ENCODE peak calls at places on chromosomes 5 and 9, in six cellular contexts. U is suprapubic skin, W is colonic mucosa, L is left ventricle myocardium inferior, F is RWPE2, O is coronary artery. K is an unnamed sample.

GRCh38 chr5:115098041-115098702 is 71.5 kb downstream of the TRIM36 start:
- DNase-seq in U (no peak), W (peak), L (no peak), F (no peak), O (no peak), K (peak)

GRCh38 chr5:134374234-134374633 is 2.9 kb downstream of the UBE2B start:
- DNase-seq in U (no peak), W (no peak), L (no peak), F (no peak), O (no peak), K (no peak)

GRCh38 chr5:88325868-88326267 is 57.2 kb upstream of the TMEM161B start:
- DNase-seq in U (no peak), W (no peak), L (no peak), F (no peak), O (no peak), K (no peak)

GRCh38 chr9:37983381-37984067 is 79.6 kb upstream of the SLC25A51 start:
- DNase-seq in U (no peak), W (no peak), L (no peak), F (peak), O (no peak), K (no peak)

GRCh38 chr9:32579706-32580331 is 6.9 kb upstream of the NDUFB6 start:
- DNase-seq in U (peak), W (peak), L (peak), F (no peak), O (no peak), K (no peak)

GRCh38 chr5:149313151-149313841 is 32.0 kb upstream of the GRPEL2 start:
- DNase-seq in U (no peak), W (no peak), L (no peak), F (no peak), O (no peak), K (no peak)

GRCh38 chr5:1105350-1106265 is 6.3 kb downstream of the SLC12A7 start:
- DNase-seq in U (no peak), W (peak), L (no peak), F (no peak), O (no peak), K (no peak)

GRCh38 chr5:99320461-99320860 is 391.7 kb upstream of the CHD1 start:
- DNase-seq in U (no peak), W (no peak), L (no peak), F (no peak), O (no peak), K (no peak)

GRCh38 chr5:23332650-23333251 is 174.7 kb upstream of the PRDM9 start:
- DNase-seq in U (no peak), W (no peak), L (no peak), F (no peak), O (no peak), K (no peak)

GRCh38 chr5:58197875-58198274 is 262.0 kb downstream of the PLK2 start:
- DNase-seq in U (no peak), W (no peak), L (no peak), F (no peak), O (no peak), K (no peak)

GRCh38 chr5:37867634-37868033 is 27.8 kb upstream of the GDNF start:
- DNase-seq in U (no peak), W (no peak), L (no peak), F (no peak), O (no peak), K (peak)

GRCh38 chr9:20078246-20078645 is 289.4 kb upstream of the SLC24A2 start:
- DNase-seq in U (no peak), W (no peak), L (no peak), F (no peak), O (no peak), K (no peak)

GRCh38 chr5:158922816-158923215 is 176.9 kb downstream of the EBF1 start:
- DNase-seq in U (no peak), W (no peak), L (no peak), F (no peak), O (no peak), K (no peak)

GRCh38 chr5:151063590-151063989 is 17.2 kb downstream of the TNIP1 start:
- DNase-seq in U (no peak), W (no peak), L (no peak), F (no peak), O (no peak), K (no peak)

DNA sequence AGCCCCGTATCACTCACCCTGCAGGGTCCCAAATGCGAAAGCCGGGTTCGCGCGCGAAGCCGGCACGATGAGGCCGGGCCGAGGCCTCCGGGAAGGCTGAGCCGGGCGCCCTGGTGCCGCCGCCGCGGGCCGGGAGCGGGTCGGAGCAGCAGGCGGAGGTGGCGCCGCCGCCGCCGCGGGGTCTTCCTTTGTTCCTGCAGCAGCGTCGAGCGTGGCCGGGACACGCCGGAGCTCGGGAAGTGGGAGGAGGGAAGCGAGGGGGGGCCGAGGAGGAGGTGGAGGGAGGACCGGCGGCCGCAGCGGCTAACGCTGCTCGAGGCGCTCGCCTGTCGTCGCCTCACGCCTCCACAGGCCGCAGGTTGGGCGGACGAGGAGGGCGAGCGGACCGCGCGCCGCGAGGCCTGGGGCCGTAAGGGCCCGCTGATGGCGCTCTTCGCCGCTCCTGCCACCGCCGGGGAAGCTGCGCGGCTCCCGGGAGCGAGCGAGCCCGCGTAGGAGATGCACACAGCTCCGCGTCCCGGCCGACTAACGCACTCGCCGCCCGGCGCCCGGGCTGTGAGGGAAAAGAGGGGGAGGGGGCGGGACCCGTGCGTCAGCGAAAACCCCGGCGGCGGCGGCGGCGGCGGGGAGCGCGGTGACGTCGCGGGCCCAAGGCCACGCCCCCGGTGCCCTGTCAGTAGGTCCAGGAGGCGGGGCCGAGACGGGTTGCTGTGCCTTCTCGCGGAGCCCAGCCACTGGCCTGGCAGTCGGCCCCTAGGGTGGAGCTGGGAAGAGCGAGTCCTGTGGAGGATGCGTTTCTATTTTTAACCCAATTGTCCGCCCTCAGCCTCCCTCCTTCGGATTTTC is at the start of gene ZFAND5:
- DNase-seq in U (peak), W (peak), L (peak), F (peak), O (peak), K (peak)
- TF ChIP-seq CTCF in U (no peak), W (no peak), L (no peak), F (no peak), O (no peak), K (no peak)

GRCh38 chr9:123268240-123268949 is at the start of gene STRBP:
- DNase-seq in U (peak), W (peak), L (peak), F (peak), O (peak), K (no peak)

GRCh38 chr9:123268950-123269302 is 540 bp upstream of the STRBP start:
- DNase-seq in U (no peak), W (no peak), L (no peak), F (no peak), O (no peak), K (no peak)

GRCh38 chr9:123267481-123268239 is 726 bp downstream of the STRBP start:
- DNase-seq in U (peak), W (peak), L (no peak), F (no peak), O (peak), K (no peak)

GRCh38 chr9:123266655-123267421 is 1.5 kb downstream of the STRBP start:
- DNase-seq in U (no peak), W (no peak), L (no peak), F (no peak), O (no peak), K (no peak)

DNA sequence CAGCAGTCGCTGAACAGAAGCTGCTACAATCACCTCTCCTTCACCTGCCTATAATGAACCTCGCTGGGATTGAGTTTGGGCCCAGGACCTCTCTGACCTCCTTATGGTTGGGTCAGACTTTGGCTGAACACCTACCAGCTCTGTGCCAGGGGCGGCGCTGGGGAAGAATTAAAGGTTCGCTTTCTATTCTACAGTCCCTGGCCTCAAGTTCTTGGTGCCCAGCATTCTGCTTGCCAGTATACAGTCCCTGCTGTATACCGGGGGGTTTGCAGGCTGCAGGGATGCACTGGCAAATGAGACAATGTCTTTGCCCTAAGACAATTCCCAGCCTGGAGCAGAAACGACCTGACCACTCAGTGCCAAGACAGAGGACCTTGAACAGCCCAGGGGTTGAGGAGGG is 930 bp upstream of the STRBP start:
- DNase-seq in U (no peak), W (no peak), L (no peak), F (no peak), O (no peak), K (no peak)
- H3K4me3 ChIP-seq in U (peak), W (peak), L (peak), F (peak), O (peak), K (peak)

DNA sequence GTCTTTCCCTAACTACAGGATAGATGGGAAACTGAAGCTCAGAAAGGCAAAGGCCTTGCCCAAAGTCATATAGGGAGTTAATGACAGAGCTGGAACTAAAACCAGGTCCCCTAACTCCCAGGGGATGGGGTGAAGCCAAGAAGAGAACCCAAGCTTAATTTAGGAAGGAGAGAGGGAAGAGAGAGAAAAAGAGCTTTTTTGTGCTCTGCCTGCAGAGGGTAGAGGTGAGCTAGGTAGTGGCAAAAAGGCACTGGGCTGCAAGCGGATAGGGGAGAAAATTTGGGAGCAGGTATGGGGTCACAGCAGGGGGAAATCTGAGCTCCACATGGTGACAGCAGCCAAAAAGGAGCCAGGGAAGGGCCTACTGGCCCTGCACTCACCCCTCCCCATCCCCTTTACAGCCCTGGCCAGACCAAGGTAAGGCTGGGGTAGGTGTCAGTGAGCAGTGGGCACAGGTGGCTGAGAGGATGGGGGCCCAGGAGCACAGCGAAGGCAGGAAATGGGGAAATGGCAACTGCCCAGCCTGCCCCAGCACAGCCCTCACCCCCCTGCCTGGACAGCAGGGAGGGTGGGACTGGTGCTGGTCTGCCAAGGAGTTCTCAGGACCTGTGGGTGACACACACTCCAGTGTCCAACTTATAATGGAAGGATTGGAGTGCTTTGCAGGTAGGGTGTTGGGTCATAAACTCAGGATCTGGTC is 3.3 kb downstream of the ENHO start:
- DNase-seq in U (no peak), W (no peak), L (no peak), F (peak), O (no peak), K (no peak)
- TF ChIP-seq CTCF in U (no peak), W (no peak), L (no peak), F (no peak), O (no peak), K (no peak)

GRCh38 chr9:68703672-68704071 is 1.4 kb upstream of the PIP5K1B start:
- DNase-seq in U (no peak), W (no peak), L (no peak), F (no peak), O (no peak), K (no peak)
- H3K4me3 ChIP-seq in U (no peak), W (no peak), L (no peak), F (no peak), O (no peak), K (no peak)

GRCh38 chr5:72849546-72849945 is 33.1 kb downstream of the TNPO1 start:
- DNase-seq in U (no peak), W (no peak), L (no peak), F (no peak), O (no peak), K (no peak)

GRCh38 chr5:72847439-72847838 is 31.0 kb downstream of the TNPO1 start:
- DNase-seq in U (no peak), W (no peak), L (no peak), F (no peak), O (no peak), K (no peak)

GRCh38 chr5:72848474-72849428 is 32.3 kb downstream of the TNPO1 start:
- DNase-seq in U (peak), W (peak), L (peak), F (no peak), O (no peak), K (no peak)

GRCh38 chr5:72846483-72846882 is 30.0 kb downstream of the TNPO1 start:
- DNase-seq in U (no peak), W (no peak), L (no peak), F (no peak), O (no peak), K (no peak)

GRCh38 chr5:72847989-72848473 is 31.6 kb downstream of the TNPO1 start:
- DNase-seq in U (peak), W (peak), L (peak), F (peak), O (peak), K (peak)
- TF ChIP-seq CTCF in U (peak), W (no peak), L (no peak), F (no peak), O (no peak), K (no peak)

DNA sequence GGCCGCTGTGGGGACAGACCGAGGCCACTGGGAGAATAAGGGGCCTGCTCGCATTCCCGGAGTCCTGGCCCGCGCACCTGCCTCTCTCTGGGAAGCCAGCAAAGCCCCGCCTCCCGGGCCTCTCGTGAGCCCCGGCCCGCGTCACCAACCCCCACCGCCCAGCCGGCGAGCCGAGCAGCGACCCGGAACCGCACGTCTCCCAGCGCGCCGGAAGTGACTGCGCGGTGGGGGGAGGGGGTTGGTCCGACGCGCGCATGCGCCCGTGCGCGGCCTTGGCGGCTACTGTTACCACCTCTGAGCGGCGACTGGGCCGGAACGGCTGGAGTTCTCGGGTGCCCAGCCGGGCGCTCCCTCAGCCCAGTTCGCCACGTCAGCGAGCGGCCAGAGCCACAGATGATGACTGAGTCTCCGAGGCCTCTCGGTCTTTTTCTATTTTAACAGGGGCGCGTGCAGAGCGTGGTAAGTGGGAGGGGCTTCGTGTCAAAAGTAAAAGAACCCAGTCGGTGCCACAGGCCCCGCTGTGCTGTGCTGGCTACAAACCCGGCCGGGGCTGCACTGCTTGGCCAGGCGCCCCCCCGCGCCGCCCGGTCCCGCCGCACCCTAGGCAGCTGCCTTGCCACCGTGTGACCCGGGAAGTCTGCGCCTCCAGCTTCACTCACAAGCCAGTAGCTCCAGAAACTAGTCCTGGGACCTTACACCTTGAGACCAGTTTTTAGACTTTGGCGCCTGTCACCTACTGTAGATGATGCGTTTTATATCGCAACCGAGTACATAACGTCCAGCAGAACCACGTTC is at the start of gene GOLGA1:
- DNase-seq in U (peak), W (peak), L (peak), F (peak), O (peak), K (no peak)
- H3K4me3 ChIP-seq in U (peak), W (peak), L (peak), F (peak), O (peak), K (peak)

GRCh38 chr9:129351642-129352151 is 173.6 kb upstream of the IER5L start:
- DNase-seq in U (no peak), W (no peak), L (no peak), F (no peak), O (no peak), K (no peak)

GRCh38 chr9:129349571-129349947 is 171.5 kb upstream of the IER5L start:
- DNase-seq in U (no peak), W (no peak), L (no peak), F (no peak), O (no peak), K (no peak)

GRCh38 chr9:129350143-129350935 is 172.3 kb upstream of the IER5L start:
- DNase-seq in U (no peak), W (no peak), L (no peak), F (no peak), O (no peak), K (no peak)

GRCh38 chr9:129352157-129352870 is 174.3 kb upstream of the IER5L start:
- DNase-seq in U (no peak), W (peak), L (no peak), F (no peak), O (no peak), K (no peak)

GRCh38 chr9:129351058-129351641 is 173.1 kb upstream of the IER5L start:
- DNase-seq in U (no peak), W (peak), L (no peak), F (no peak), O (no peak), K (no peak)
- TF ChIP-seq CTCF in U (no peak), W (no peak), L (no peak), F (no peak), O (no peak), K (no peak)

DNA sequence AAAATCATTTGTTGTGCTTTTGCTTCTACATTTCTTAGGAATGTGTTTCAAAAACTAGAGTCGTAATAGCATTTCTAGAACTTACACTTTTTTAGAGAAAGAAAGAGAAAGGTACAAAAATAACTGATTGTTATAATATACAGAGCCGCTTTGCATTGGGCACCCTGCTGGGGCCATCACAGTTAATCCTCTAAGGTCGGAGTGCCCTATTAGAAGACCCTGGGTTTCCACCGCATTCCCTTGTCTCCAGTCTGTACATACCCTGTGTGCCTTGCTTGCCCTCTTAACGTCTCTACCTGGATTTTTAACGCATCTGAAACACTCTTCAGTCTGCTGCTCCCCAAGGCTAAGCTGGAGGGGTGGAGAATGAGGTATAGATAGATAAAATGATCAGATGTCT is 1.3 kb downstream of the MARVELD2 start:
- DNase-seq in U (no peak), W (no peak), L (no peak), F (no peak), O (no peak), K (no peak)
- H3K4me3 ChIP-seq in U (peak), W (peak), L (no peak), F (peak), O (no peak), K (no peak)

GRCh38 chr9:97501177-97501971 is at the start of gene TMOD1:
- DNase-seq in U (peak), W (peak), L (peak), F (no peak), O (no peak), K (no peak)
- TF ChIP-seq CTCF in U (peak), W (no peak), L (peak), F (peak), O (no peak), K (peak)

K was measured in AG04449.